ENCODE peak calls at places on chromosomes 13 and 19, in nine cellular contexts. U, Q, Y, A, F, H, E, P and S are unnamed samples.

GRCh38 chr19:41373993-41374392 is 2.3 kb upstream of the TMEM91 start:
- DNase-seq in Y (no peak), E (peak), P (peak), H (peak), A (peak), Q (no peak), U (peak), F (peak), S (no peak)

GRCh38 chr13:46386996-46387851 is at the start of gene RUBCNL:
- DNase-seq in H (peak), P (no peak), U (no peak), Q (peak), Y (no peak), E (no peak), A (peak), F (peak), S (peak)

GRCh38 chr19:47039239-47039874 is 9.1 kb downstream of the TMEM160 start:
- DNase-seq in A (no peak), P (no peak), Y (no peak), E (no peak), U (no peak), H (no peak), F (no peak), Q (no peak), S (no peak)

GRCh38 chr19:12649941-12650340 is 16.6 kb downstream of the MAN2B1 start:
- DNase-seq in U (no peak), Y (no peak), F (no peak), E (no peak), Q (no peak), A (no peak), H (no peak), P (no peak), S (no peak)

GRCh38 chr19:47430041-47430802 is 10.9 kb upstream of the MEIS3 start:
- DNase-seq in Y (no peak), F (no peak), A (no peak), U (no peak), Q (no peak), P (peak), H (peak), E (no peak), S (peak)

GRCh38 chr13:111184685-111185401 is 69.7 kb downstream of the ARHGEF7 start:
- DNase-seq in U (no peak), F (peak), E (peak), Y (no peak), A (peak), P (no peak), Q (no peak), H (no peak), S (no peak)

GRCh38 chr19:27792576-27793127 is 1420.3 kb downstream of the UQCRFS1 start:
- DNase-seq in H (no peak), E (no peak), A (no peak), P (no peak), U (no peak), F (no peak), Q (no peak), Y (no peak), S (no peak)

GRCh38 chr19:42501733-42502132 is 26.5 kb downstream of the CEACAM1 start:
- DNase-seq in Q (no peak), Y (no peak), H (no peak), P (no peak), F (no peak), A (no peak), U (no peak), E (no peak), S (no peak)

GRCh38 chr19:54469496-54469934 is 3.6 kb downstream of the CDC42EP5 start:
- DNase-seq in H (no peak), P (peak), A (no peak), F (no peak), U (no peak), E (peak), Y (no peak), Q (no peak), S (no peak)

GRCh38 chr13:110600980-110601379 is 14.4 kb upstream of the NAXD start:
- DNase-seq in E (no peak), P (no peak), F (no peak), Q (no peak), U (no peak), Y (no peak), H (no peak), A (no peak), S (no peak)

GRCh38 chr19:5345895-5346386 is 5.3 kb upstream of the PTPRS start:
- DNase-seq in A (peak), P (no peak), H (peak), Q (no peak), F (no peak), Y (no peak), E (no peak), U (no peak), S (no peak)

GRCh38 chr13:20441879-20442278 is 83.8 kb downstream of the CRYL1 start:
- DNase-seq in Q (no peak), E (no peak), P (no peak), A (no peak), U (peak), H (peak), Y (no peak), F (no peak), S (no peak)

GRCh38 chr13:24068472-24068871 is 92.0 kb upstream of the SPATA13 start:
- DNase-seq in U (no peak), H (no peak), P (no peak), E (no peak), Y (no peak), A (no peak), Q (no peak), F (no peak), S (no peak)

GRCh38 chr13:85597790-85598500 is 201.3 kb downstream of the SLITRK6 start:
- DNase-seq in F (no peak), H (peak), Q (no peak), E (no peak), A (no peak), U (peak), Y (no peak), P (no peak), S (no peak)

GRCh38 chr19:33186835-33187540 is 7.1 kb upstream of the LRP3 start:
- DNase-seq in Y (no peak), P (no peak), Q (no peak), H (no peak), A (no peak), E (no peak), F (no peak), U (no peak), S (peak)

GRCh38 chr13:102597029-102598015 is 536 bp downstream of the TPP2 start:
- DNase-seq in Q (peak), H (peak), F (peak), Y (no peak), P (peak), E (peak), A (peak), U (no peak), S (peak)

GRCh38 chr19:53196777-53197396 is 3.7 kb upstream of the ZNF665 start:
- DNase-seq in Q (peak), Y (peak), F (peak), E (peak), H (peak), A (peak), P (peak), U (peak), S (peak)

GRCh38 chr19:35179830-35180229 is 25.3 kb downstream of the FXYD5 start:
- DNase-seq in U (no peak), Q (no peak), P (no peak), A (no peak), Y (no peak), F (no peak), H (no peak), E (no peak), S (no peak)
- TF ChIP-seq CTCF in U (no peak), Q (no peak), P (no peak), A (no peak), Y (no peak), F (no peak), H (no peak), E (no peak), S (no peak)

DNA sequence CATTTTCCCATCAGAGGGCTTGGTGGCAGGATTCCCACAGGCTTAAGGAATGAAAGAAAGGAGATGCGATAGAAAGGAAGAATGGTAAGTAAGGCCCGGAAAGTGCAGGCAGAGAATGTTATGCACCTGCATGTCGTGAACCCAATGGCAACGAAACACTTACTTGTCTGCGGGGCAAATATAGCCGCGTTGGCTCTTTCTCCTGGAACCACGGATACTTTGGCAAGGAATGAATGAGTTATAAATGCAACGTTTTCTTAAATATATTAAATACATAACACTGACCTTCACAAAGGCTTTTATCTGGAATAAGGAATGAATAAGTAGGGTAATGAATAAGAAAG is 192.1 kb downstream of the KATNAL1 start:
- DNase-seq in Y (no peak), U (no peak), E (no peak), Q (no peak), P (no peak), A (no peak), F (no peak), H (no peak), S (no peak)
- TF ChIP-seq CTCF in Y (no peak), U (no peak), E (no peak), Q (peak), P (no peak), A (no peak), F (no peak), H (no peak), S (no peak)

DNA sequence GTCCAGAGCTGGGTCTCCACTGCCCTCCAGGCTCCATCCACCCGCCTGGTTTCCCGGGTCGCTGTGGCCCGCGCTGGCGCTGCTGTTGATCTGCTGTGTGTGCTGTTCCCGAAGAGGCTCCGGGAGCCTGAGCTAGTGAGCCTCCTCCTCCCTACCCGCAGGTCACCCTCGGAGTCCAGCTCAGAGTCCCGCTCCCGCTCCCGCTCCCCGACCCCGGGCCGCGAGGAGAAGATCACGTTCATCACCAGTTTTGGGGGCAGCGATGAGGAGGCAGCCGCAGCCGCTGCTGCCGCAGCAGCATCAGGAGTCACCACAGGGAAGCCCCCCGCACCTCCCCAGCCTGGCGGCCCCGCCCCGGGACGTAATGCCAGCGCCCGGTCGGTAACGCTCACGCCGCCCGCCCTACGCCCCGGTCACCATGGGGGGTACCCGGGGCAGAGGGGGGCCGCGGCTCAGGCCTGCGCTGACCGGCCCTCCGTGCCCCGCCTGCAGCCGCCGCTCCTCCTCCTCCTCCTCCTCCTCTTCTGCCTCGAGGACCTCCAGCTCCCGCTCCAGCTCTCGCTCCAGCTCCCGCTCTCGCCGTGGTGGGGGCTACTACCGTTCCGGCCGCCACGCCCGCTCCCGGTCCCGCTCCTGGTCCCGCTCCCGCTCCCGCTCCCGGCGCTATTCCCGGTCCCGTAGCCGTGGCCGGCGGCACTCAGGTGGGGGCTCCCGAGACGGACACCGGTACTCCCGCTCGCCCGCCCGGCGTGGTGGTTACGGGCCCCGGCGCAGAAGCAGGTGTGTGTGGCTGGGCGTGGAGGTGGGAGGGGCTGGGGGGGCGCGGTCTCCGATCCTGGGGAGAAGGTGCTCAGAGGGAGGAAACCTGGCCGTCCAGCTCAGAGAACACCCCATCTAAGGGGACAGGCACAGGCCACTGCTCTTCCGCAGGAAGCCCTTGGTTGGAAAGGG is 12.2 kb downstream of the ZNF296 start:
- DNase-seq in E (no peak), P (no peak), U (no peak), Q (no peak), A (no peak), H (no peak), Y (no peak), F (no peak), S (no peak)
- TF ChIP-seq CTCF in E (no peak), P (no peak), U (no peak), Q (no peak), A (no peak), H (no peak), Y (no peak), F (no peak), S (no peak)

GRCh38 chr19:3479177-3479818 is 1.0 kb downstream of the SMIM24 start:
- DNase-seq in H (no peak), Y (no peak), F (peak), Q (no peak), E (no peak), U (no peak), A (no peak), P (no peak), S (peak)

GRCh38 chr19:3476830-3477229 is 3.5 kb downstream of the SMIM24 start:
- DNase-seq in Y (no peak), A (no peak), P (no peak), U (no peak), Q (no peak), H (no peak), E (no peak), F (no peak), S (no peak)

GRCh38 chr19:3479819-3480215 is 508 bp downstream of the SMIM24 start:
- DNase-seq in E (no peak), Y (no peak), F (peak), A (no peak), P (no peak), U (no peak), Q (no peak), H (no peak), S (peak)

GRCh38 chr19:3477506-3477905 is 2.8 kb downstream of the SMIM24 start:
- DNase-seq in U (no peak), H (no peak), P (no peak), Q (no peak), A (no peak), E (no peak), F (no peak), Y (no peak), S (no peak)

GRCh38 chr19:3478409-3479176 is 1.7 kb downstream of the SMIM24 start:
- DNase-seq in F (no peak), P (no peak), Y (no peak), U (no peak), Q (no peak), H (no peak), A (no peak), E (no peak), S (no peak)
- TF ChIP-seq CTCF in F (no peak), P (no peak), Y (no peak), U (no peak), Q (no peak), H (no peak), A (no peak), E (no peak), S (no peak)

GRCh38 chr19:58229255-58229639 is 533 bp downstream of the ZNF544 start:
- DNase-seq in E (peak), F (peak), U (no peak), Q (no peak), A (peak), P (peak), Y (no peak), H (peak), S (peak)
- TF ChIP-seq CTCF in E (peak), F (peak), U (peak), Q (no peak), A (peak), P (no peak), Y (peak), H (peak), S (no peak)

GRCh38 chr19:23817519-23817918 is 58.8 kb upstream of the ZNF681 start:
- DNase-seq in H (peak), P (peak), A (peak), E (no peak), Q (no peak), F (peak), Y (no peak), U (no peak), S (no peak)
- TF ChIP-seq CTCF in H (peak), P (peak), A (peak), E (peak), Q (peak), F (peak), Y (peak), U (peak), S (no peak)

GRCh38 chr13:76885203-76886004 is 801 bp downstream of the KCTD12 start:
- DNase-seq in Q (peak), A (peak), P (peak), U (no peak), E (peak), F (peak), H (peak), Y (peak), S (peak)
- TF ChIP-seq CTCF in Q (peak), A (peak), P (peak), U (peak), E (peak), F (peak), H (peak), Y (no peak), S (no peak)

DNA sequence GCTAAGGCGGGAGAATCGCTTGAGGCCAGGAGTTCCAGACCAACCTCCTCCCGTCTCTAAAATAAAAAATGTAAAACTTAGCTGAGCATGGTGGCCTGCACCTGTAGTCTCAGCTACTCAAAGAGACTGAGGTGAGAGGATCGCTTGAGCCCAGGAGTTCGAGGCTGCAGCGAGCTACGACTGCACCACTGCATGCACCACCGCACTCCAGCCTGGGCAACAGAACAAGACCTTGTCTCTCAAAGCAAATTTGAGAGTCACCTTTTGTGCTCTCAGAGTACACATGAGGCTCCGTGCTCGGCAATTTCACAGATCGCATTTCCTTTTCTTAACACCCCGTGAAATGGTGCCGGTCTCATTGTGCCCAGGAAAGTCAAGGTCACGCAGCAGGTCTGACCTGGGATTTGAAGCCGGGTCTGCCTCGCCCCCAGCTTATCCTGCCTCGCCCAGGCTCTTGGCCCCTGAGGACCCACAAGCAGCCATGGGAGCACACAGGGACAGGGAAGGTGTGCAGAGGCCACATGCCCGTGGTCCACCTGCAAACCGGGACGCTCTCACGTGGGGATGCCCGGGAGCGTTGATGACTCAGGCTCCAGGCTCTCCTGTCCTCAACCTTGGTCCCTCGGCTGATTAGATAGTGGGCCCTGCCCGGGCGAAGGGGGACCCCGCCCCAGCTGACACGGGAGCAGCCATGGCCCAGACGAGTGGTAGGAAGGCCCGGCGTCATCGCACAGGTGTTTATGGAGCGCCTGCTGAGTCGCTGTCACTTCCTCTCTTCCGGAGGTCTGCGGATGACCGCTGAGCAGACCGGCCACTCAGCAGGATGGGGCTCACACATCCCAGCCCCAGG is 1.1 kb upstream of the SMIM24 start:
- DNase-seq in H (no peak), Q (no peak), A (no peak), E (no peak), F (no peak), U (no peak), P (peak), Y (no peak), S (no peak)
- TF ChIP-seq CTCF in H (no peak), Q (no peak), A (no peak), E (no peak), F (no peak), U (no peak), P (no peak), Y (no peak), S (no peak)

GRCh38 chr13:50989476-50989875 is 79.9 kb downstream of the RNASEH2B start:
- DNase-seq in Y (no peak), E (no peak), A (no peak), F (no peak), Q (no peak), P (no peak), U (no peak), H (peak), S (peak)
- TF ChIP-seq CTCF in Y (peak), E (peak), A (peak), F (peak), Q (peak), P (no peak), U (peak), H (peak), S (no peak)

GRCh38 chr13:78709028-78709427 is 50.1 kb upstream of the OBI1 start:
- DNase-seq in Y (no peak), Q (no peak), A (no peak), H (peak), E (no peak), P (no peak), F (no peak), U (no peak), S (no peak)
- TF ChIP-seq CTCF in Y (no peak), Q (no peak), A (no peak), H (no peak), E (no peak), P (no peak), F (no peak), U (no peak), S (no peak)